ENCODE peak calls at places on chromosomes 2 and 18, in ten cellular contexts. Y is ovary, Q is A549, B is suprapubic skin, J is IMR-90, O is HCT116, V is transverse colon, N is body of pancreas, K is right lobe of liver, G is adrenal gland. U is an unnamed sample. For H3K9me3, the result is how much of the 10 kb centered on the place peaks cover.

GRCh38 chr2:8719528-8719927 is 37.7 kb downstream of the ID2 start:
- DNase-seq in Y (no peak), Q (no peak), B (no peak), J (no peak), O (no peak), V (no peak), N (peak), K (no peak), G (no peak), U (no peak)

GRCh38 chr18:39780774-39781173 is 2174.3 kb upstream of the PIK3C3 start:
- DNase-seq in Y (no peak), Q (no peak), B (no peak), J (no peak), O (no peak), V (no peak), N (no peak), K (no peak), G (no peak), U (no peak)

GRCh38 chr2:227759411-227760113 is 13.9 kb downstream of the SCYGR8 start:
- DNase-seq in Y (no peak), Q (no peak), B (no peak), J (no peak), O (no peak), V (no peak), N (peak), K (no peak), G (no peak), U (no peak)

GRCh38 chr2:168085801-168086361 is 161.5 kb downstream of the STK39 start:
- DNase-seq in Y (no peak), Q (no peak), B (no peak), J (no peak), O (no peak), V (no peak), N (no peak), K (no peak), G (no peak), U (no peak)

GRCh38 chr2:1686784-1687105 is 57.6 kb downstream of the PXDN start:
- DNase-seq in Y (no peak), Q (no peak), B (no peak), J (peak), O (no peak), V (no peak), N (no peak), K (no peak), G (no peak), U (peak)

GRCh38 chr2:85376291-85377065 is 21.9 kb downstream of the ELMOD3 start:
- DNase-seq in Y (no peak), Q (no peak), B (no peak), J (peak), O (no peak), V (no peak), N (no peak), K (no peak), G (no peak), U (no peak)

GRCh38 chr18:11667578-11667977 is 21.5 kb upstream of the GNAL start:
- DNase-seq in Y (no peak), Q (no peak), B (no peak), J (no peak), O (no peak), V (no peak), N (no peak), K (no peak), G (no peak), U (no peak)

GRCh38 chr2:120916446-120916845 is 180.8 kb downstream of the GLI2 start:
- DNase-seq in Y (no peak), Q (no peak), B (no peak), J (no peak), O (no peak), V (no peak), N (no peak), K (no peak), G (no peak), U (no peak)

GRCh38 chr18:74892066-74892627 is 294.5 kb downstream of the ZNF407 start:
- DNase-seq in Y (no peak), Q (no peak), B (no peak), J (no peak), O (no peak), V (no peak), N (no peak), K (no peak), G (no peak), U (no peak)

GRCh38 chr2:106192752-106193490 is 1.2 kb downstream of the UXS1 start:
- DNase-seq in Y (no peak), Q (peak), B (peak), J (peak), O (peak), V (peak), N (peak), K (no peak), G (peak), U (no peak)

DNA sequence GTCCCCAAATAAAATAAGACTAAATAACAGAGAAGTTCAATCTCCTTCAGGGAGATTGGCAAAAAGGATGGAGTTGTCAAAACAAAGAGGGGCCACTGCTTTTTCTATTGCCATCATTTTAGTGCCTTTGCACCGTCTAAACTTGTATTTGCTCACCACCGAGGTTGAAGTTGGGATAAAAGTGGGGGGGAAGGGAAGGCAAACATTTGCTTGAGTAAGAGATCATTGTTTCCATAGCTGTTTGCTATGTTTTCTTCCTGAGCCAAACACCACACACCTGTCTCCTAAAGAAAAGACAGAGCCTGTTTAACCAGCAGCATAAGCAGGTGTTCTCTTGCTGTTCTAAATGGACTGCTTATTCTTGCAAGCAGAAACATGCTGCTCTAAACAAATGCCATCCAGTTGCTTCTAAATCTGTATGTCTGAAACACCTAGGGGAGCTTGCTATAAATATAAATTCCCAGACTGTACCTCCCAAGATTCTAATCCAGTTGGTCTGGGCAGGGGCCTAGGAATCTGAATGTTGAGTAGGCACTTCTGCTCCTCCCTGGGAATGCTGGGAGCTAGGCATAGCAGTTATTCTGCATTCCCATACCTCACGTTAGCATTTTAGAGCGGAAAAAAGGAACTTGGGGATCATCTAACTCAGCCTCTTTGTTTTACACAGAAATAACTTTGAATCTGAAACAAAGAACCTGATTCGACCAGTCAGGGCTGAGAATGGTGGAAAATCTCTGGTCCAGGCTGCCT is 179.4 kb upstream of the ARL4C start:
- DNase-seq in Y (no peak), Q (no peak), B (no peak), J (no peak), O (no peak), V (no peak), N (peak), K (no peak), G (no peak), U (no peak)
- TF ChIP-seq POLR2A in Y (no peak), Q (no peak), B (no peak), J (no peak), O (no peak), V (no peak), N (no peak), K (no peak), G (no peak), U (no peak)

GRCh38 chr2:195763866-195764265 is 106.8 kb downstream of the SLC39A10 start:
- DNase-seq in Y (no peak), Q (no peak), B (no peak), J (peak), O (no peak), V (no peak), N (no peak), K (no peak), G (no peak), U (no peak)
- H3K9me3 ChIP-seq in Y (under half), Q (under half), B (under half), J (under half), O (under half), V (under half), N (under half), K (under half), G (under half), U (under half)

GRCh38 chr2:31263636-31264190 is 29.8 kb downstream of the EHD3 start:
- DNase-seq in Y (no peak), Q (no peak), B (no peak), J (no peak), O (no peak), V (no peak), N (no peak), K (no peak), G (no peak), U (no peak)
- TF ChIP-seq CTCF in Y (no peak), Q (no peak), B (no peak), J (no peak), O (no peak), V (no peak), N (no peak), K (no peak), G (no peak), U (no peak)

GRCh38 chr2:219220652-219221402 is 2.1 kb upstream of the ABCB6 start:
- DNase-seq in Y (no peak), Q (no peak), B (peak), J (no peak), O (no peak), V (no peak), N (no peak), K (no peak), G (no peak), U (no peak)

GRCh38 chr2:219219781-219220532 is 1.2 kb upstream of the ABCB6 start:
- DNase-seq in Y (no peak), Q (no peak), B (no peak), J (no peak), O (no peak), V (no peak), N (no peak), K (no peak), G (no peak), U (no peak)

GRCh38 chr2:219218279-219219112 is at the start of gene ABCB6:
- DNase-seq in Y (peak), Q (peak), B (peak), J (peak), O (peak), V (peak), N (peak), K (peak), G (peak), U (peak)

GRCh38 chr2:219221956-219222518 is 3.3 kb upstream of the ABCB6 start:
- DNase-seq in Y (no peak), Q (no peak), B (no peak), J (no peak), O (no peak), V (no peak), N (no peak), K (no peak), G (no peak), U (no peak)

DNA sequence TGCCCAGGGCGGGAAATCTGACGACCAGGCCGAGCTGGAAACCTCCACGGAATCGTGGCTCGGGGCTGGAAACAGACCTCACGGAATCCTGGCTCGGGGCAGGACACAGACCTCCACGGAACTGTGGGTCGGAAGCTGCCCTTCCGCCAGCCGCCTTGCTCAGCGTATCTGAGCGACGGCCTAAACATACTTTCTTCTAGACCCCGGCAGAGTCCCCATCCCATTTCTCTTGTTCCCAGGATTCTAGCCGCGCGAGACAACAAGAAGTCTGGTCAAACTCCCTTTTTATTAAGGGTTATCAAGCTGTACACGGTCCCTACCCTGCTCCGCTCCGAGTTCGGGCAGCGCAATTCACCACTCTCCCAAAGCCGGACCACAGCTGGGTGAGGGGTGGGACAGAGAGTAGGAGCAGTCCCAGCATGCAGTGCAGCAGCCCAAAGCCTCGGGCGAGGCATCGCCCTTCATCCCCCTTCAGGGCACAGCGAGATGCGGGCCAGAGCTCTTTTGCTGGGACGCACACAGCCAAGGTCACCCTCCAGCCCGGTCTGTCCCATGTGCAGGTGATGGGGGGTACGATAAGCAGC is 447 bp upstream of the ABCB6 start:
- DNase-seq in Y (no peak), Q (no peak), B (peak), J (no peak), O (no peak), V (no peak), N (no peak), K (no peak), G (no peak), U (no peak)
- TF ChIP-seq POLR2A in Y (no peak), Q (no peak), B (no peak), J (no peak), O (no peak), V (no peak), N (no peak), K (no peak), G (no peak), U (no peak)

DNA sequence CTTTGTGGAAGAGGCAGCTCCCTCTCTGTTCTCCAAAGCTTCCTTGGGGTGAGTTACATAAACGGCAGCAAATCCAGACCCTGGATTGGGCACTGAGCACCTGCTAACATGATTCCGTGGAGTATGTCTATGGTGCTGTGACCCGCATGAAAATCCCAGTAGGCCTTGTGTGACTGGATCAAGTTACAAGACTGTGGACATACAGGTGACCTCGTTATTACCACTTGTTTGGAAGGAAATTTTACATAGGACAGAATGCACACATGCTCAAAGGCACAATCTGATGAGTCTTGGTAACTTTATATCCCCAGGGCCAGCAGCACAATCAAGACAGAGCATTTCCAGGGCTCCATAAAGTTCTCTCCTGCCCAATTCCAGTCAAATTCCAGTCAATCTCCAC is 120.2 kb upstream of the OTOS start:
- DNase-seq in Y (no peak), Q (no peak), B (no peak), J (no peak), O (no peak), V (no peak), N (no peak), K (no peak), G (no peak), U (peak)
- H3K9me3 ChIP-seq in Y (under half), Q (under half), B (under half), J (under half), O (under half), V (under half), N (under half), K (under half), G (under half), U (under half)

GRCh38 chr2:162826901-162827300 is 11.7 kb downstream of the KCNH7 start:
- DNase-seq in Y (no peak), Q (no peak), B (no peak), J (no peak), O (no peak), V (no peak), N (no peak), K (no peak), G (no peak), U (no peak)

GRCh38 chr2:162821718-162822117 is 16.8 kb downstream of the KCNH7 start:
- DNase-seq in Y (no peak), Q (no peak), B (no peak), J (no peak), O (no peak), V (no peak), N (no peak), K (no peak), G (no peak), U (no peak)

GRCh38 chr2:162821176-162821575 is 17.4 kb downstream of the KCNH7 start:
- DNase-seq in Y (no peak), Q (peak), B (no peak), J (no peak), O (no peak), V (no peak), N (no peak), K (no peak), G (no peak), U (no peak)

GRCh38 chr2:162825578-162825977 is 13.0 kb downstream of the KCNH7 start:
- DNase-seq in Y (no peak), Q (no peak), B (no peak), J (no peak), O (no peak), V (no peak), N (no peak), K (no peak), G (no peak), U (no peak)

GRCh38 chr2:162824319-162824718 is 14.2 kb downstream of the KCNH7 start:
- DNase-seq in Y (no peak), Q (no peak), B (no peak), J (no peak), O (no peak), V (no peak), N (no peak), K (no peak), G (no peak), U (no peak)
- TF ChIP-seq CTCF in Y (no peak), Q (no peak), B (no peak), J (no peak), O (no peak), V (no peak), N (no peak), K (no peak), G (no peak), U (no peak)

DNA sequence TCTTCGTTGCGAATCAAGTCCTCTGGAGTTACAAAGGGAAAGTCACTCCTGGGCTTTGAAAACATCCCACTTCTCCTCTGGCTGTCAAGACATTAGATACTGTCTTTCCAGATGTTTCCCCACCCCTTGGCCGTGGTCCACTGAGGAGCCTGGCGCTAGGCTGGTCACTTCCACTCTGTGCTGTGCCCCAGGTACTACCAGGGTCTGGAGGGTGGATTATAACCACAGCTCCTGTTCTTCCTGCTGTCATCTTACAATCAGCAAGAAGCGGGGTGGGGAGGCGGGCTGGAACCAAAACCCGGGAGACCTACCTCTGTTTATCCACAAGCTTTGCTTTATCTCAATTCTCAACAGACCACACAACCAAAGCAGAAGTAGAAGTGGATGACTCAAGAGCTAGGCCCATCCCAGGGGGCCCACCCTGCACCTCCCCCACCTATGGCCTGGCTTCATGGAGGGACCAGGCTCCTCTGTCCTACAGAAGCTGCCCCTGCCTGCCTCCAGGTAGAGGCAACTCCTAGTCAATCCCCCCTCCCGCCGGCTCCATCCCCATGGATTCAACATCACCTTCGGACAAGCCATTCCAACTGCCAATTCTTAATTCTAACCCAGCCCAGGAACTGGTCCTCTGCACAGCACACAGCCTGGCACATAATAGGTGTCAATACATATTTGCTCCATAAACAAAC is 17.8 kb downstream of the SMAD7 start:
- DNase-seq in Y (no peak), Q (no peak), B (no peak), J (no peak), O (no peak), V (no peak), N (no peak), K (no peak), G (no peak), U (no peak)
- TF ChIP-seq POLR2A in Y (no peak), Q (no peak), B (no peak), J (no peak), O (no peak), V (no peak), N (no peak), K (no peak), G (no peak), U (no peak)

GRCh38 chr18:35311506-35311905 is 21.5 kb upstream of the ZSCAN30 start:
- DNase-seq in Y (no peak), Q (no peak), B (no peak), J (peak), O (no peak), V (no peak), N (no peak), K (no peak), G (peak), U (no peak)
- H3K9me3 ChIP-seq in Y (under half), Q (half or more), B (under half), J (under half), O (under half), V (under half), N (under half), K (under half), G (under half), U (under half)

DNA sequence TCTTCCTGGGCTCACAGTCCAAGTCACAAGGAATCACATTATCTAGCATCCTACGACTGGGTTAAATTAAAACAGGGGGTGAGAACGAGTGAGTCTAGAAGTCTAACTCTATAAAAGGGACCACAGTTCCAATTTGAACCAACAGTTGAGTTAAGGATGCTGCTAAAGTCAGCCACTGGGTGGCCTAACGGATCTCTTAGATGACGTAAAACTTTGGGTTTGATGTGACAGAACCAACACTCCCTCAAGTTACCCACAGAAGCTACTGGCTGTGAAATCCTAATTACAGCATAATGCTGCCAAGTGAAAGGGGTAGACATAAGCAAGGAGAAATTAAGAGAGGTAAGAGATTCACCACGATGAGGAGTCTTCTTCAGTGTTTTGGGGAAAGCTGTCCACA is 32.7 kb upstream of the RUFY4 start:
- DNase-seq in Y (no peak), Q (no peak), B (no peak), J (no peak), O (no peak), V (no peak), N (no peak), K (no peak), G (no peak), U (no peak)
- TF ChIP-seq CTCF in Y (no peak), Q (no peak), B (no peak), J (no peak), O (no peak), V (no peak), N (no peak), K (peak), G (no peak), U (no peak)

DNA sequence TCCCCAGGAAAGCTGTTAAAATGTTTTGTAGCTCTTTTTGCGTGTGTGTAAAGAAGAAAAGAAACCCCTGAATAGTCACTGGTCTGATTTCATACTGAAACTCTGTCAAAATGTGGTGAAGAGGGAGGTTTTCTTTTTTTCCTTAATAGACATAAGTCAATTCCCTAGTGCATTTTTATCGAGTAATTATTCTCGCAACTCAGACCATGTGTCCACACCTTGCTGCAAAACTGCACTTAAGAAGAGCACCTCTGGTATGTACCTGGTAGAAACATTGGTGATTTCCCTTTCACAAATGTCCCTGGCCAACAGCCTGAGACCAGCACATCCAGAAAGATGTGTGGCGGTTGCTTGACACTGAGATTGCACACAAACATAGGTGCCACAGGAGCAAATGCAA is 159.9 kb downstream of the ZNF521 start:
- DNase-seq in Y (no peak), Q (no peak), B (no peak), J (no peak), O (no peak), V (no peak), N (no peak), K (no peak), G (no peak), U (no peak)
- TF ChIP-seq POLR2A in Y (no peak), Q (no peak), B (no peak), J (no peak), O (no peak), V (no peak), N (no peak), K (no peak), G (no peak), U (no peak)